ENCODE peak calls at places on chromosomes 13 and 19, in five cellular contexts. R is H1, F is HepG2, I is K562, V is GM12878. K is an unnamed sample.

GRCh38 chr19:14497347-14497921 is 1.5 kb upstream of the GIPC1 start:
- DNase-seq in I (no peak), F (peak), R (no peak), V (no peak), K (no peak)

GRCh38 chr13:72839831-72840426 is 58.0 kb downstream of the PIBF1 start:
- DNase-seq in V (peak), I (peak), F (peak), R (no peak), K (peak)

GRCh38 chr13:51478418-51479198 is 25.8 kb upstream of the INTS6 start:
- DNase-seq in F (peak), I (no peak), V (no peak), R (no peak), K (no peak)

GRCh38 chr13:93386191-93386590 is 159.6 kb downstream of the GPC6 start:
- DNase-seq in V (no peak), I (no peak), F (no peak), R (no peak), K (no peak)

GRCh38 chr13:59343132-59343531 is 820.6 kb downstream of the DIAPH3 start:
- DNase-seq in R (no peak), F (no peak), I (no peak), V (no peak), K (no peak)

GRCh38 chr19:12872941-12873890 is 8.0 kb downstream of the DNASE2 start:
- DNase-seq in R (no peak), F (peak), I (peak), V (no peak), K (peak)

GRCh38 chr19:2618611-2619010 is 83.9 kb downstream of the GNG7 start:
- DNase-seq in F (no peak), V (no peak), R (no peak), I (no peak), K (no peak)

GRCh38 chr19:55858401-55858800 is 22.1 kb downstream of the NLRP4 start:
- DNase-seq in V (no peak), F (no peak), I (no peak), R (no peak), K (no peak)

GRCh38 chr19:17138937-17139598 is 63.5 kb downstream of the MYO9B start:
- DNase-seq in R (no peak), I (no peak), V (no peak), F (peak), K (no peak)

GRCh38 chr13:27353166-27353583 is 71.2 kb upstream of the GTF3A start:
- DNase-seq in F (peak), V (peak), R (no peak), I (no peak), K (no peak)

GRCh38 chr19:42075364-42075615 is 676 bp upstream of the ZNF574 start:
- DNase-seq in R (no peak), V (no peak), I (no peak), F (no peak), K (no peak)

GRCh38 chr13:92658293-92658692 is 568.3 kb upstream of the GPC6 start:
- DNase-seq in F (no peak), I (no peak), V (no peak), R (no peak), K (no peak)

DNA sequence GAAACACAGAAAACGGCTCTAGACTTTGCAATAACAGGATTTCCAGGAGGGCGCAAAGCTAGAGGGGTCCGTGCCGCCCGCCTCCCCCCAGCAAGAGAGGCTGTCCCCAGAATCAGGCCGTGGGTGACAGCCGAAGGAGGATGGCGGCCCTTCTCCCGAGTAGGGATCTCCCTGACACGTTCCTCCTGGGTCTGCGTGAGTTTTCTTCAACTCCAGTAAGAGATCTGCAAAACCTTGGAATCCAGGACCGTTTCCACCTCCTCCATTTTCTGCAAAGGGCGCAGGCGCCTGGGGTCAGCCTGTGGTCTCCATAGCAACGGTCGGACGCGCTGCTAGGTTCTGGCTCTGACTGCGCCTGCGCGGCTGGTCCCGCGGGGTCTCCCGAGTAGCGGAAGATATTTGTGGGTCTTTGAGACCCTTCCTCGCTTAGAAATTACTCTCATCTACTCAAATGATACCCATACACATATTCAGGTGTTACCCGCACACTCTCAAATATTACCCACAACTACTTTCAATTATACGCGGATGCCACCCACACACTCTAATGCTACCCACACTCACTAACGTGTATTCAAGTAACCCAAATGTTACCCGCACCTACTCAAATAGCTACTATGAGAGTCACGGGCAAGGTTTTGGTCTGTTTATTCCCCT is 2.1 kb downstream of the PNMA8C start:
- DNase-seq in V (no peak), R (no peak), F (peak), I (peak), K (peak)
- TF ChIP-seq ATF2 in V (no peak), R (no peak), F (no peak), I (no peak), K (no peak)

GRCh38 chr19:34148672-34149185 is 23.6 kb upstream of the LSM14A start:
- DNase-seq in I (no peak), R (no peak), V (no peak), F (no peak), K (no peak)

GRCh38 chr19:34141036-34141435 is 31.3 kb upstream of the LSM14A start:
- DNase-seq in F (no peak), V (no peak), I (no peak), R (no peak), K (no peak)

GRCh38 chr19:34150558-34150957 is 21.7 kb upstream of the LSM14A start:
- DNase-seq in F (no peak), R (no peak), I (no peak), V (no peak), K (no peak)

GRCh38 chr19:34149873-34150272 is 22.4 kb upstream of the LSM14A start:
- DNase-seq in V (no peak), F (no peak), I (no peak), R (no peak), K (no peak)

GRCh38 chr19:34145741-34146202 is 26.5 kb upstream of the LSM14A start:
- DNase-seq in R (no peak), F (peak), I (peak), V (no peak), K (peak)
- TF ChIP-seq ATF2 in R (no peak), F (no peak), I (no peak), V (no peak), K (no peak)

GRCh38 chr13:67554296-67554695 is 324.2 kb upstream of the PCDH9 start:
- DNase-seq in I (no peak), F (no peak), R (no peak), V (no peak), K (no peak)

GRCh38 chr13:67549331-67549730 is 319.2 kb upstream of the PCDH9 start:
- DNase-seq in V (no peak), R (no peak), I (no peak), F (no peak), K (no peak)

GRCh38 chr13:67557118-67557517 is 327.0 kb upstream of the PCDH9 start:
- DNase-seq in R (no peak), V (no peak), F (no peak), I (no peak), K (no peak)

GRCh38 chr13:67557642-67558241 is 327.6 kb upstream of the PCDH9 start:
- DNase-seq in I (no peak), F (no peak), R (no peak), V (no peak), K (no peak)

GRCh38 chr13:67554746-67555452 is 324.8 kb upstream of the PCDH9 start:
- DNase-seq in V (no peak), I (no peak), R (no peak), F (no peak), K (no peak)
- TF ChIP-seq ATF2 in V (no peak), I (no peak), R (no peak), F (no peak), K (no peak)

DNA sequence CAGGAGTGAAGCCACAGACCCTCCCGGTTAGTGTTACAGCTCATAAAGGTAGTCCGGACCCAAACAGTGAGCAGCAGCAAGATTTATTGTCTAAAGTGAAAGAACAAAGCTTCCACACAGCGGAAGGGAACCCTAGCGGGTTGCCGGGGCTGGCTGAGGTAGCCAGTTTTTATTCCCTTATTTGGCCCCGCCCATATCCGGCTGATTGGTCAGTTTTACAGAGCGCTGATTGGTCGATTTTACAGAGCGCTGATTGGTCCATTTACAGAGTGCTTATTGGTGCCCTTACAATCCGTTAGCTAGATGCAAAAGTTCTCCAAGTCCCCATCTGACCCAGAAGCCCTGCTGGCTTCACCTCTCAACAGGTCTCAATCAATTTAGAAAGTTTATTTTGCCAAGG is 126.0 kb upstream of the RFC3 start:
- DNase-seq in R (no peak), V (no peak), F (no peak), I (peak), K (no peak)
- TF ChIP-seq ATF2 in R (no peak), V (no peak), F (no peak), I (no peak), K (no peak)